ENCODE peak calls at places on chromosome 18, in eight cellular contexts. V is CD4-positive, alpha-beta memory T cell; K is endothelial cell of umbilical vein; T is CD4-positive, CD25-positive, alpha-beta regulatory T cell; H is CD8-positive, alpha-beta memory T cell; X is GM23248; E is spleen; R is GM23338. M is an unnamed sample.

GRCh38 chr18:62716679-62717058 is 1.3 kb downstream of the PHLPP1 start:
- DNase-seq in E (peak; percentile 92), H (peak; percentile 52), V (peak; percentile 48), T (peak; percentile 50), X (peak; percentile 56), K (peak; percentile 46), R (peak; percentile 63), M (peak; percentile 49)

GRCh38 chr18:48835745-48836191 is 115.0 kb downstream of the SMAD7 start:
- DNase-seq in V (no peak), H (no peak), X (no peak), E (peak; percentile 66), T (no peak), R (no peak), K (no peak), M (no peak)

GRCh38 chr18:79169958-79170555 is 100.9 kb downstream of the ATP9B start:
- DNase-seq in H (no peak), K (peak; percentile 48), T (no peak), V (no peak), X (peak; percentile 54), E (no peak), R (no peak), M (no peak)

GRCh38 chr18:79367989-79368388 is 27.7 kb upstream of the NFATC1 start:
- DNase-seq in K (no peak), H (no peak), T (no peak), R (no peak), E (no peak), V (no peak), X (no peak), M (no peak)

GRCh38 chr18:31795747-31796146 is 35.1 kb upstream of the SLC25A52 start:
- DNase-seq in X (no peak), T (no peak), H (no peak), V (no peak), R (no peak), K (no peak), E (no peak), M (no peak)

GRCh38 chr18:4510709-4511108 is 55.6 kb upstream of the DLGAP1 start:
- DNase-seq in V (no peak), X (no peak), K (peak; percentile 17), H (no peak), T (no peak), R (no peak), E (no peak), M (no peak)

GRCh38 chr18:2425426-2426317 is 145.6 kb downstream of the METTL4 start:
- DNase-seq in R (no peak), T (no peak), K (no peak), V (no peak), X (peak; percentile 55), H (no peak), E (no peak), M (no peak)

GRCh38 chr18:48313803-48314202 is 95.4 kb downstream of the ZBTB7C start:
- DNase-seq in E (peak; percentile 54), T (no peak), H (no peak), X (no peak), V (no peak), K (no peak), R (no peak), M (no peak)

GRCh38 chr18:58484989-58485962 is 143.6 kb downstream of the ALPK2 start:
- DNase-seq in K (no peak), H (no peak), X (no peak), T (no peak), E (no peak), R (peak; percentile 59), V (no peak), M (peak; percentile 39)

GRCh38 chr18:68121308-68121707 is 593.6 kb downstream of the TMX3 start:
- DNase-seq in V (no peak), T (no peak), E (no peak), K (no peak), H (no peak), X (no peak), R (peak; percentile 19), M (no peak)

GRCh38 chr18:11872479-11873136 is 21.4 kb downstream of the CHMP1B start:
- DNase-seq in V (no peak), K (peak; percentile 12), H (no peak), R (peak; percentile 47), E (no peak), T (no peak), X (peak; percentile 40), M (peak; percentile 80)

GRCh38 chr18:58095251-58095650 is 51.2 kb downstream of the NEDD4L start:
- DNase-seq in K (no peak), R (peak; percentile 46), T (no peak), X (no peak), E (no peak), H (no peak), V (no peak), M (no peak)

DNA sequence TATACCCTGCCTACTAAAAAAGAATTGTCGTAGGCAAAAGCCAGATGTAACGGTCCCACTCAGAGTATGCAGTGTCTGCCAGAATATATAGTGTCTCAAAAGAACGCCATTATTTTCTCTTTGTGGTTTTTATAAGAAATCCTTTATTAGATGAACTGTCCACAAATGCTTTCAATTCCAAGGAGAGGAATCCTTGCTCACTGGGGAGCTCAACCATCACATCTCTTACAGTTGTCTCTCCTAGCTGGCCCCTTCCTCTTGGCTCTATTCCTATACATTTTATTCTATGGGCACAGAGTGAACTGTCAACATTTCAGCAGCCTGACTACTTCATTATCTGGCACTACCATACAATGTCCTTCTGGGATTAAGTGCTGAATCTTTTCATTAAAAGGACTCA is 96.4 kb upstream of the THOC1 start:
- DNase-seq in K (no peak), E (no peak), T (no peak), X (peak; percentile 15), V (no peak), R (no peak), H (no peak), M (no peak)
- H3K27ac ChIP-seq in K (no peak overlapping the region), E (no peak overlapping the region), T (no peak overlapping the region), X (peak overlapping the region; percentile 93), V (no peak overlapping the region), R (no peak overlapping the region), H (no peak overlapping the region), M (no peak overlapping the region)

GRCh38 chr18:74522635-74523548 is 11.4 kb upstream of the CNDP1 start:
- DNase-seq in K (no peak), H (no peak), X (no peak), R (no peak), E (peak; percentile 70), V (no peak), T (no peak), M (no peak)

GRCh38 chr18:74519320-74520095 is 14.8 kb upstream of the CNDP1 start:
- DNase-seq in R (no peak), K (no peak), T (no peak), X (no peak), E (peak; percentile 62), V (no peak), H (no peak), M (no peak)

GRCh38 chr18:74521068-74521725 is 13.1 kb upstream of the CNDP1 start:
- DNase-seq in H (no peak), K (no peak), X (no peak), V (no peak), R (no peak), T (no peak), E (peak; percentile 53), M (no peak)

GRCh38 chr18:74518456-74519315 is 15.6 kb upstream of the CNDP1 start:
- DNase-seq in K (no peak), T (no peak), H (no peak), E (peak; percentile 52), X (no peak), V (no peak), R (no peak), M (no peak)

GRCh38 chr18:74520096-74520833 is 14.0 kb upstream of the CNDP1 start:
- DNase-seq in K (no peak), H (no peak), R (no peak), E (peak; percentile 46), X (no peak), V (no peak), T (no peak), M (no peak)
- H3K36me3 ChIP-seq in K (peaks cover 31% of the 10 kb centered on the region), H (peaks cover 42% of the 10 kb centered on the region), R (peaks cover 6% of the 10 kb centered on the region), E (peaks cover 56% of the 10 kb centered on the region), X (peaks cover 5% of the 10 kb centered on the region), V (peaks cover 54% of the 10 kb centered on the region), T (peaks cover 54% of the 10 kb centered on the region), M (peaks cover 26% of the 10 kb centered on the region)

GRCh38 chr18:6478111-6478510 is 63.4 kb upstream of the L3MBTL4 start:
- DNase-seq in V (no peak), R (no peak), T (no peak), K (no peak), X (no peak), E (no peak), H (no peak), M (no peak)

GRCh38 chr18:6479699-6480098 is 65.0 kb upstream of the L3MBTL4 start:
- DNase-seq in T (no peak), X (no peak), R (no peak), V (no peak), E (no peak), H (no peak), K (no peak), M (no peak)

GRCh38 chr18:6486313-6486712 is 71.6 kb upstream of the L3MBTL4 start:
- DNase-seq in R (peak; percentile 2), E (no peak), X (no peak), K (no peak), T (no peak), H (no peak), V (no peak), M (no peak)

GRCh38 chr18:6484659-6485058 is 69.9 kb upstream of the L3MBTL4 start:
- DNase-seq in E (no peak), X (no peak), K (no peak), R (no peak), H (no peak), V (no peak), T (no peak), M (no peak)

GRCh38 chr18:6482198-6482977 is 67.7 kb upstream of the L3MBTL4 start:
- DNase-seq in T (no peak), X (peak; percentile 85), E (peak; percentile 82), V (no peak), R (peak; percentile 90), H (no peak), K (no peak), M (peak; percentile 44)
- H3K27ac ChIP-seq in T (no peak overlapping the region), X (no peak overlapping the region), E (no peak overlapping the region), V (no peak overlapping the region), R (no peak overlapping the region), H (no peak overlapping the region), K (no peak overlapping the region), M (no peak overlapping the region)

DNA sequence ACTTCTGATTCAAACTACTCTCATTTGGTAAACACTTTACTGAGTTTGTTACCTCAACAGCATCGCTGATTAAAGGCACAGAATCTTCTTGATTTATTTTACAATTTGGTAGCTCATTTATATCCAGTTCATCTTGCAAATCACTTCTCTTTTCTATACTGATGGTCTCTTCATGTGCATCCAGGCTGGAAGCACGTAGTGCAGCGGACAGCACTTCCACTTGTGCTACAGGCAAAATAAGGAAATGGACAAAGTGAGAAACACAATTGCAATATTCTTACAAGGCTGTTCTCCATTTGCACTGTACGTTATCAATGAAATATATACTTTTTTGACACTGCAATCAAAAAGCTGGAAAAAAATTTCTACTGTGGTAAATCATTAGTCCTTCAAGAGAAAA is 51.0 kb downstream of the PPP4R1 start:
- DNase-seq in K (no peak), E (no peak), V (no peak), R (no peak), H (no peak), T (no peak), X (no peak), M (no peak)
- H3K36me3 ChIP-seq in K (peaks cover 28% of the 10 kb centered on the region), E (peaks cover 24% of the 10 kb centered on the region), V (peaks cover 21% of the 10 kb centered on the region), R (peaks cover 13% of the 10 kb centered on the region), H (peaks cover 16% of the 10 kb centered on the region), T (peaks cover 47% of the 10 kb centered on the region), X (peaks cover 52% of the 10 kb centered on the region), M (no peaks in the 10 kb centered on the region)

GRCh38 chr18:23049698-23050373 is 85.4 kb upstream of the CABLES1 start:
- DNase-seq in X (peak; percentile 4), R (no peak), E (no peak), H (no peak), K (no peak), T (peak; percentile 38), V (peak; percentile 46), M (no peak)
- H3K27ac ChIP-seq in X (no peak overlapping the region), R (no peak overlapping the region), E (no peak overlapping the region), H (no peak overlapping the region), K (no peak overlapping the region), T (no peak overlapping the region), V (no peak overlapping the region), M (no peak overlapping the region)

M was measured in small intestine.